ENCODE peak calls at places on chromosomes 3 and 15, in eight cellular contexts. B is astrocyte; Y is renal cortical epithelial cell; U is activated CD4-positive, alpha-beta T cell treated with anti-CD3 and anti-CD28 coated beads for 24 hours; Z is SIG-M5; D is MG63; O is heart right ventricle; M is sciatic nerve. Q is an unnamed sample.

GRCh38 chr15:22844421-22845288 is 6.2 kb downstream of the NIPA2 start:
- DNase-seq in B (no peak), Y (no peak), U (no peak), Z (no peak), D (no peak), O (no peak), M (no peak), Q (no peak)

GRCh38 chr3:147493666-147494065 is 84.5 kb downstream of the ZIC1 start:
- DNase-seq in B (no peak), Y (no peak), U (no peak), Z (no peak), D (no peak), O (no peak), M (no peak), Q (peak; percentile 1)

GRCh38 chr3:118117061-118117460 is 917.6 kb downstream of the IGSF11 start:
- DNase-seq in B (no peak), Y (no peak), U (no peak), Z (no peak), D (no peak), O (no peak), M (no peak), Q (no peak)

GRCh38 chr15:74383695-74384565 is 16.5 kb upstream of the CYP11A1 start:
- DNase-seq in B (peak; percentile 73), Y (peak; percentile 81), U (peak; percentile 72), Z (no peak), D (no peak), O (no peak), M (no peak), Q (peak; percentile 71)

GRCh38 chr15:33160054-33160453 is 34.5 kb downstream of the FMN1 start:
- DNase-seq in B (no peak), Y (peak; percentile 35), U (no peak), Z (no peak), D (no peak), O (no peak), M (no peak), Q (no peak)

GRCh38 chr3:88879905-88880304 is 227.5 kb upstream of the EPHA3 start:
- DNase-seq in B (no peak), Y (no peak), U (no peak), Z (no peak), D (no peak), O (no peak), M (no peak), Q (no peak)

GRCh38 chr3:156840826-156841689 is 14.9 kb downstream of the LEKR1 start:
- DNase-seq in B (no peak), Y (no peak), U (no peak), Z (no peak), D (no peak), O (no peak), M (no peak), Q (no peak)

GRCh38 chr3:46646700-46647099 is 34.4 kb downstream of the FAM240A start:
- DNase-seq in B (peak; percentile 54), Y (peak; percentile 31), U (no peak), Z (no peak), D (no peak), O (no peak), M (no peak), Q (peak; percentile 45)

GRCh38 chr3:107985496-107985895 is 105.3 kb downstream of the CD47 start:
- DNase-seq in B (no peak), Y (peak; percentile 42), U (no peak), Z (no peak), D (no peak), O (no peak), M (no peak), Q (no peak)

GRCh38 chr3:63580151-63580550 is 72.3 kb upstream of the SNTN start:
- DNase-seq in B (no peak), Y (peak; percentile 18), U (no peak), Z (no peak), D (no peak), O (no peak), M (no peak), Q (no peak)

GRCh38 chr3:24525022-24525421 is 30.4 kb upstream of the THRB start:
- DNase-seq in B (no peak), Y (no peak), U (no peak), Z (no peak), D (no peak), O (no peak), M (no peak), Q (no peak)

GRCh38 chr3:105093371-105093770 is 273.3 kb upstream of the ALCAM start:
- DNase-seq in B (no peak), Y (peak; percentile 70), U (no peak), Z (no peak), D (no peak), O (no peak), M (no peak), Q (no peak)

Q was measured in iris pigment epithelial cell.